ENCODE peak calls at places on chromosome 21, in seven cellular contexts. Q is IMR-90, H is heart left ventricle, R is Peyer's patch, Z is H1, U is A549, G is esophagus squamous epithelium. F is an unnamed sample.

GRCh38 chr21:37915941-37916794 is at the start of gene KCNJ6:
- DNase-seq in G (no peak), R (no peak), U (peak; percentile 58), Z (no peak), H (peak; percentile 40), Q (peak; percentile 52), F (no peak)

GRCh38 chr21:34795152-34796141 is 126.7 kb downstream of the CLIC6 start:
- DNase-seq in H (no peak), Z (no peak), R (peak; percentile 72), G (no peak), Q (peak; percentile 77), U (peak; percentile 75), F (no peak)

GRCh38 chr21:42614811-42615342 is 38.5 kb upstream of the PDE9A start:
- DNase-seq in H (no peak), G (no peak), Z (no peak), R (no peak), Q (no peak), U (peak; percentile 50), F (no peak)

GRCh38 chr21:42663200-42663483 is 9.7 kb downstream of the PDE9A start:
- DNase-seq in U (no peak), Z (no peak), G (no peak), H (no peak), R (no peak), Q (no peak), F (no peak)

GRCh38 chr21:39057121-39057520 is 126.1 kb downstream of the PSMG1 start:
- DNase-seq in Q (no peak), H (no peak), Z (no peak), G (no peak), U (no peak), R (no peak), F (no peak)

GRCh38 chr21:35428489-35428888 is 379.4 kb upstream of the RUNX1 start:
- DNase-seq in U (no peak), H (peak; percentile 82), G (no peak), Z (no peak), R (no peak), Q (no peak), F (no peak)

GRCh38 chr21:43995521-43996105 is 16.5 kb upstream of the TRAPPC10 start:
- DNase-seq in U (no peak), R (peak; percentile 8), H (no peak), Q (no peak), Z (no peak), G (no peak), F (no peak)

GRCh38 chr21:37866027-37866426 is 50.2 kb downstream of the KCNJ6 start:
- DNase-seq in G (no peak), Z (no peak), U (peak; percentile 2), R (no peak), H (no peak), Q (no peak), F (no peak)

GRCh38 chr21:26512664-26513063 is 60.4 kb downstream of the CYYR1 start:
- DNase-seq in R (no peak), H (no peak), G (no peak), U (no peak), Q (no peak), Z (no peak), F (no peak)

GRCh38 chr21:34892196-34892595 is 156.9 kb downstream of the RUNX1 start:
- DNase-seq in Q (peak; percentile 45), G (no peak), U (no peak), H (no peak), Z (no peak), R (no peak), F (no peak)

GRCh38 chr21:37916795-37917142 is 512 bp upstream of the KCNJ6 start:
- DNase-seq in G (no peak), R (no peak), U (peak; percentile 49), Z (no peak), H (no peak), Q (no peak), F (no peak)

GRCh38 chr21:19244502-19245187 is 841.1 kb upstream of the TMPRSS15 start:
- DNase-seq in Q (no peak), R (no peak), Z (no peak), H (no peak), G (no peak), U (no peak), F (no peak)

GRCh38 chr21:42747267-42747701 is 93.9 kb downstream of the PDE9A start:
- DNase-seq in Z (no peak), H (no peak), U (no peak), R (peak; percentile 49), Q (no peak), G (no peak), F (no peak)

GRCh38 chr21:42818328-42818749 is 61.0 kb downstream of the WDR4 start:
- DNase-seq in U (peak; percentile 48), H (peak; percentile 48), Z (no peak), G (no peak), R (peak; percentile 81), Q (peak; percentile 39), F (peak; percentile 61)

DNA sequence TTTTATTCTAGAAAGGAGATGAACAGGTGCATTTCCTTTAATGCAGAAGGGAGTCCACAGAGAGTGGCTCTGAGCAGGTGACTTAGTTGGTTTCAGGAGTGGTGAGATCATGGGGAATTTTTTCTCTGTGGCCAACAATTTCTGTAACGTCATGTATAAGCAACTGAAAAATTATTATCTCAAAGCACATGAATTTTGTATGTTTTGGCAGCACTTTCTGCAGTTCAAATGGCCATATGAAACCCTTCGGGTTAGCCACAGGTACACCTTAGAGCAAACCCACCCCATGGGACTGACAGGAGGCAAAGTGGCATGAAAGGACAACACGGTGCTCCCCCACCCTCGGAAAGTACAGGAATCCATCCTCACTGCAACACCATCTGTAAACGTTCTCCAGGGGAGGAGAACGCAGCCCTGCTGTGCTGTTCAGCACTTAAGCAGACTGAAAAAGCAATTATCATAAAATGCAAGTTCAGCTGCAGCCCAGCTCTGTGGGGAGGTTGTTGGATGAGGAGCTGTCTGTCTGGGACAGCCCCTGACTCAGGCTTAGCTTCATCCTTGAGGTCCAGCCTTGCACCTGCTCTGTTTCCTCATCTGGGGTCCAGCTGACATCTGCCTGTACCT is 55.8 kb upstream of the CLDN14 start:
- DNase-seq in Z (no peak), H (no peak), U (no peak), Q (no peak), R (no peak), G (no peak), F (no peak)
- TF ChIP-seq POLR2A in Z (no peak), H (no peak), U (no peak), Q (no peak), R (no peak), G (no peak), F (no peak)

GRCh38 chr21:45407629-45408247 is 2.8 kb downstream of the COL18A1 start:
- DNase-seq in Q (no peak), G (no peak), R (no peak), U (no peak), H (no peak), Z (no peak), F (no peak)
- H3K4me1 ChIP-seq in Q (peaks cover 25% of the 10 kb centered on the region), G (peaks cover 59% of the 10 kb centered on the region), R (peaks cover 22% of the 10 kb centered on the region), U (peaks cover 36% of the 10 kb centered on the region), H (peaks cover 78% of the 10 kb centered on the region), Z (peaks cover 38% of the 10 kb centered on the region), F (peaks cover 26% of the 10 kb centered on the region)

GRCh38 chr21:46149205-46149901 is 6.0 kb downstream of the FTCD start:
- DNase-seq in Q (no peak), U (no peak), Z (no peak), R (peak; percentile 31), G (no peak), H (peak; percentile 19), F (peak; percentile 12)
- TF ChIP-seq POLR2A in Q (no peak), U (no peak), Z (no peak), R (no peak), G (no peak), H (no peak), F (no peak)

GRCh38 chr21:29297483-29298347 is 1.0 kb upstream of the BACH1 start:
- DNase-seq in R (no peak), Q (no peak), H (no peak), Z (no peak), G (no peak), U (no peak), F (no peak)
- H3K4me1 ChIP-seq in R (no peaks in the 10 kb centered on the region), Q (peaks cover 3% of the 10 kb centered on the region), H (peaks cover 31% of the 10 kb centered on the region), Z (no peaks in the 10 kb centered on the region), G (peaks cover 14% of the 10 kb centered on the region), U (peaks cover 31% of the 10 kb centered on the region), F (peaks cover 10% of the 10 kb centered on the region)

DNA sequence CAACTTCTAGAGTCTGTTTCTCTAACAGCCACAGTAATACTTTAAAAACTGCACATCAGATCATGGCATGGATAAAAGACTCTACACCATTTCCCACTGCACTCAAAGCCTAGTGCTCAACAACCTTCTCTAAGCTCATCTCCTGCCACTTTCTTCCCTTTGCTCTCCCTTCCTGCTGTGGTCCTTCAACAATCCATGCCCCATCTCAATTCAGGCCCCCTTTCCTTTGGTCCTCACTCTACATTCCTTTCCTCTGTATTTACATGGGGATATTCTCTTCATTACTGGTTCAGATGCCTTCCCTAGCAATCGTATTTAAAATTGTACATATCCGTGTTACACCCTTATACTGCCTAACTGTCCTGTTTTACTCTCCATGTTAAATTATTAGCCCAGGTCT is 19.0 kb downstream of the SOD1 start:
- DNase-seq in U (no peak), Q (no peak), Z (no peak), G (no peak), H (no peak), R (no peak), F (no peak)
- TF ChIP-seq POLR2A in U (no peak), Q (no peak), Z (no peak), G (no peak), H (no peak), R (no peak), F (no peak)

GRCh38 chr21:15190412-15190811 is 125.6 kb upstream of the NRIP1 start:
- DNase-seq in G (no peak), Q (no peak), Z (no peak), U (no peak), H (no peak), R (no peak), F (no peak)

GRCh38 chr21:15193937-15194336 is 129.1 kb upstream of the NRIP1 start:
- DNase-seq in Z (no peak), R (no peak), U (no peak), G (no peak), H (no peak), Q (no peak), F (no peak)

GRCh38 chr21:15192243-15192642 is 127.4 kb upstream of the NRIP1 start:
- DNase-seq in H (no peak), Q (no peak), U (peak; percentile 71), Z (no peak), G (no peak), R (no peak), F (no peak)

GRCh38 chr21:15191342-15191741 is 126.5 kb upstream of the NRIP1 start:
- DNase-seq in G (no peak), Q (no peak), H (no peak), Z (no peak), R (no peak), U (no peak), F (no peak)

DNA sequence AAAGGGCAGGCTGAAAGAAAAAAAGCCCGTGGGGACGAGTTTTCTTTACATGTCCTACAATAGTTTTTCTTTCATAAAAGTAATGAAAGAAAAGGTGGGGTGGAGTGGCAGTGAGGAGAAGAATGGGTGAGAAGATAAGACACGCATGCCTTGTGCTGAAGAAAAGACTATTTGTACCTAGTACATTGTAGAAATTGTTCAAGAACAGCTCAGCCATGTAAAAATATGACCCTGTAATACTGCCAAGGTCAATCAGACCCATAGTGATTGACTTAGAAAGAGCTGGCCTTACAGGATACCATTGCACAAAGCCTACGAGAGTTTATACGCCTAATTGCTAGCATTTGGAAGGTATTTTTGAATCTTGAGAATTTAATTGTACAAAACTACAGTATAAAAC is 126.0 kb upstream of the NRIP1 start:
- DNase-seq in H (no peak), U (no peak), Z (no peak), Q (no peak), R (no peak), G (no peak), F (no peak)
- H3K4me1 ChIP-seq in H (no peaks in the 10 kb centered on the region), U (peaks cover 9% of the 10 kb centered on the region), Z (no peaks in the 10 kb centered on the region), Q (no peaks in the 10 kb centered on the region), R (no peaks in the 10 kb centered on the region), G (no peaks in the 10 kb centered on the region), F (no peaks in the 10 kb centered on the region)